ENCODE peak calls at places on chromosomes 3 and 15, in six cellular contexts. R is PC-3, L is PC-9, D is OCI-LY7, I is HCT116, Q is GM23338. W is an unnamed sample.

GRCh38 chr3:151410891-151411559 is 26.5 kb upstream of the P2RY12 start:
- DNase-seq in Q (no peak), L (no peak), R (peak; percentile 64), I (no peak), D (no peak), W (peak; percentile 63)

GRCh38 chr15:37076543-37076942 is 23.8 kb downstream of the MEIS2 start:
- DNase-seq in I (no peak), R (peak; percentile 45), Q (no peak), D (no peak), L (no peak), W (peak; percentile 65)

GRCh38 chr3:135678386-135678785 is 287.1 kb upstream of the PPP2R3A start:
- DNase-seq in R (no peak), I (no peak), Q (no peak), D (no peak), L (no peak), W (no peak)

GRCh38 chr15:25246641-25247417 is 192.0 kb downstream of the UBE3A start:
- DNase-seq in R (no peak), Q (no peak), I (no peak), L (no peak), D (no peak), W (no peak)

GRCh38 chr3:79378064-79378463 is 389.7 kb downstream of the ROBO1 start:
- DNase-seq in R (no peak), Q (no peak), I (no peak), L (no peak), D (no peak), W (no peak)

GRCh38 chr15:88744548-88745020 is 58.7 kb upstream of the ACAN start:
- DNase-seq in Q (peak; percentile 62), L (no peak), I (no peak), D (no peak), R (peak; percentile 1), W (no peak)

GRCh38 chr3:157871248-157871647 is 235.0 kb downstream of the SHOX2 start:
- DNase-seq in L (no peak), Q (no peak), I (no peak), D (no peak), R (no peak), W (no peak)

GRCh38 chr3:99656606-99657005 is 18.2 kb downstream of the COL8A1 start:
- DNase-seq in L (no peak), R (no peak), I (no peak), D (no peak), Q (no peak), W (peak; percentile 50)

GRCh38 chr15:68783226-68784054 is 37.3 kb downstream of the ANP32A start:
- DNase-seq in L (peak; percentile 32), D (peak; percentile 66), R (peak; percentile 49), Q (peak; percentile 84), I (peak; percentile 8), W (no peak)

GRCh38 chr15:55389276-55389631 is 18.9 kb downstream of the CCPG1 start:
- DNase-seq in R (peak; percentile 80), Q (no peak), L (no peak), I (no peak), D (no peak), W (peak; percentile 38)

GRCh38 chr15:29871401-29871800 is 49.1 kb upstream of the TJP1 start:
- DNase-seq in L (no peak), R (no peak), D (no peak), Q (no peak), I (no peak), W (no peak)

GRCh38 chr3:33526787-33527186 is 86.6 kb upstream of the UBP1 start:
- DNase-seq in Q (no peak), D (no peak), L (no peak), R (no peak), I (no peak), W (no peak)

GRCh38 chr3:161274691-161275298 is 53.7 kb downstream of the NMD3 start:
- DNase-seq in L (peak; percentile 43), R (peak; percentile 85), I (peak; percentile 54), Q (peak; percentile 78), D (peak; percentile 66), W (peak; percentile 66)

GRCh38 chr3:37324752-37325407 is 150.5 kb upstream of the LRRFIP2 start:
- DNase-seq in Q (no peak), I (no peak), R (no peak), L (no peak), D (no peak), W (peak; percentile 55)

GRCh38 chr15:79881668-79882067 is 15.1 kb downstream of the MTHFS start:
- DNase-seq in I (no peak), D (no peak), R (no peak), Q (no peak), L (no peak), W (no peak)

GRCh38 chr3:188845514-188845913 is 326.3 kb upstream of the TPRG1 start:
- DNase-seq in R (no peak), L (no peak), I (no peak), Q (no peak), D (no peak), W (no peak)

GRCh38 chr15:55816017-55816416 is 73.1 kb upstream of the PRTG start:
- DNase-seq in Q (no peak), R (no peak), D (no peak), L (no peak), I (no peak), W (peak; percentile 39)

GRCh38 chr15:43225201-43225949 is 4.6 kb upstream of the EPB42 start:
- DNase-seq in L (peak; percentile 43), D (peak; percentile 60), I (peak; percentile 56), Q (peak; percentile 93), R (peak; percentile 84), W (peak; percentile 81)

GRCh38 chr15:78597583-78597982 is 23.2 kb downstream of the CHRNA3 start:
- DNase-seq in L (no peak), R (no peak), D (no peak), I (no peak), Q (no peak), W (no peak)

GRCh38 chr3:179739816-179740594 is 87.2 kb downstream of the USP13 start:
- DNase-seq in L (no peak), R (peak; percentile 7), I (no peak), D (no peak), Q (no peak), W (no peak)

GRCh38 chr3:54262541-54262940 is 140.2 kb downstream of the CACNA2D3 start:
- DNase-seq in R (no peak), Q (no peak), D (no peak), L (no peak), I (no peak), W (no peak)

GRCh38 chr3:171778493-171778892 is 31.8 kb downstream of the PLD1 start:
- DNase-seq in R (no peak), D (no peak), I (no peak), Q (no peak), L (no peak), W (no peak)

GRCh38 chr3:57228734-57229505 is 1.4 kb downstream of the APPL1 start:
- DNase-seq in R (peak; percentile 95), I (no peak), D (no peak), Q (no peak), L (no peak), W (peak; percentile 89)

GRCh38 chr3:149233323-149233722 is 11.7 kb upstream of the CP start:
- DNase-seq in D (no peak), L (no peak), R (no peak), I (no peak), Q (no peak), W (no peak)

GRCh38 chr3:46506526-46506925 is 8.8 kb downstream of the RTP3 start:
- DNase-seq in D (no peak), R (no peak), L (no peak), I (no peak), Q (no peak), W (no peak)

GRCh38 chr3:196694202-196694638 is 17.8 kb downstream of the CEP19 start:
- DNase-seq in Q (no peak), R (peak; percentile 50), I (no peak), D (peak; percentile 39), L (peak; percentile 15), W (peak; percentile 54)

GRCh38 chr3:51945926-51946500 is 3.9 kb downstream of the PARP3 start:
- DNase-seq in L (no peak), R (no peak), I (no peak), Q (no peak), D (no peak), W (no peak)
- H3K9me2 ChIP-seq in L (no peaks in the 10 kb centered on the region), R (no peaks in the 10 kb centered on the region), I (no peaks in the 10 kb centered on the region), Q (no peaks in the 10 kb centered on the region), D (no peaks in the 10 kb centered on the region), W (no peaks in the 10 kb centered on the region)

GRCh38 chr15:59349715-59350420 is 22.8 kb downstream of the MYO1E start:
- DNase-seq in R (peak; percentile 88), Q (peak; percentile 35), I (peak; percentile 83), D (no peak), L (peak; percentile 68), W (peak; percentile 96)
- H3K9me2 ChIP-seq in R (no peaks in the 10 kb centered on the region), Q (no peaks in the 10 kb centered on the region), I (no peaks in the 10 kb centered on the region), D (no peaks in the 10 kb centered on the region), L (no peaks in the 10 kb centered on the region), W (no peaks in the 10 kb centered on the region)

GRCh38 chr3:24518990-24519367 is 24.3 kb upstream of the THRB start:
- DNase-seq in Q (no peak), I (no peak), L (no peak), R (no peak), D (no peak), W (no peak)
- H3K9me2 ChIP-seq in Q (no peaks in the 10 kb centered on the region), I (no peaks in the 10 kb centered on the region), L (no peaks in the 10 kb centered on the region), R (no peaks in the 10 kb centered on the region), D (no peaks in the 10 kb centered on the region), W (no peaks in the 10 kb centered on the region)

DNA sequence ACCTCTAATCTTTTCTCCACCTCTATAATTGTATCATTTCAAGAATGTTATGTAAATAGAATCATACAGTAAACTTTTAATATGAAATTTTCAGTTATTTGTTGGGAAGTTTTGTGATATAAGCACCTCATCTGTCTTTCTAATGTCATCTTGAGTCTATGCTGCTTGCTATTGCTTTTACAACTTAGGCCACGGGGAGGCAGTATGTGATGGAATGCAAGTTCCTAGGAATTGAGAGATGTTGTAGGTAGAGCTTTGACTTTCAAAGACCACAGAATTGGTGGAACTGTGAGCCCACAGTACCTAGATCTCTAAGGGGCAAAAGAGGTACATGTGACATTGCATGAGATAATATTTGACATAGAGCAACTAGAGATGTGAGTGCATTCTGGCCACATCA is 328.3 kb downstream of the MFSD1 start:
- DNase-seq in I (peak; percentile 15), Q (peak; percentile 78), D (no peak), R (peak; percentile 52), L (no peak), W (peak; percentile 8)
- H3K9me2 ChIP-seq in I (no peaks in the 10 kb centered on the region), Q (no peaks in the 10 kb centered on the region), D (no peaks in the 10 kb centered on the region), R (no peaks in the 10 kb centered on the region), L (no peaks in the 10 kb centered on the region), W (no peaks in the 10 kb centered on the region)

DNA sequence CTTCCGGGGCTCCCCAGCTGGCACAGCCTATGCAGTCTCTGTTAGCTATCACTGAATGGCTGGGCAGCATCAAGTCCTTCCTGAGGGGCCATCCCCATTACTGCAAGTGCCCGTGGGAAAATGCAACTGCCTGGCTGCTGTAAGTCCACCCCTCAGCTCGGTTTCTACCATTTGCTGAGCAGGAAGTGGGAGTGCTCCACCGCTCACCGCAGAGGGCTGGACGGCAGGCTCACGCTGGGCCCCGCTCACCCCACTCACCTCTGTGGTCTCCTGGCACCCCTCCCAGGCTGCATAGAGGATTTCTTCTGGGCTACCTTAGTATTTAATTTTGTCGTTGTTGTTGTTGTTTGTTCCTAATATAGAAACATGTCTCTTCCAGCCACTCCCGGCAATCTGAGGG is 270.2 kb downstream of the PLCL2 start:
- DNase-seq in D (no peak), Q (no peak), L (no peak), I (no peak), R (no peak), W (no peak)
- H3K9me2 ChIP-seq in D (no peaks in the 10 kb centered on the region), Q (no peaks in the 10 kb centered on the region), L (no peaks in the 10 kb centered on the region), I (no peaks in the 10 kb centered on the region), R (no peaks in the 10 kb centered on the region), W (no peaks in the 10 kb centered on the region)